ENCODE peak calls at places on chromosomes 16 and 17, in five cellular contexts. One of them, this sample, is unnamed. For H3K9me3, the result is how much of the 10 kb centered on the place peaks cover.

GRCh38 chr16:79213214-79213613 is 387.3 kb downstream of the MAF start:
- DNase-seq in A673: no peak
- DNase-seq in fibroblast of lung: no peak
- DNase-seq in hepatocyte: peak
- DNase-seq in H1: no peak
- DNase-seq in this sample: no peak

GRCh38 chr17:64332502-64332901 is 58.2 kb downstream of the PECAM1 start:
- DNase-seq in hepatocyte: no peak
- DNase-seq in H1: no peak
- DNase-seq in fibroblast of lung: no peak
- DNase-seq in A673: no peak
- DNase-seq in this sample: no peak

GRCh38 chr16:66304151-66304550 is 62.3 kb upstream of the CDH5 start:
- DNase-seq in H1: no peak
- DNase-seq in fibroblast of lung: no peak
- DNase-seq in hepatocyte: no peak
- DNase-seq in A673: no peak
- DNase-seq in this sample: no peak

GRCh38 chr16:70685061-70685937 is 554 bp downstream of the MTSS2 start:
- DNase-seq in A673: peak
- DNase-seq in H1: no peak
- DNase-seq in fibroblast of lung: no peak
- DNase-seq in hepatocyte: no peak
- DNase-seq in this sample: no peak

GRCh38 chr17:21013983-21014382 is 28.8 kb downstream of the USP22 start:
- DNase-seq in H1: no peak
- DNase-seq in hepatocyte: no peak
- DNase-seq in fibroblast of lung: no peak
- DNase-seq in A673: no peak
- DNase-seq in this sample: no peak

GRCh38 chr16:11319529-11320146 is 25.6 kb upstream of the RMI2 start:
- DNase-seq in hepatocyte: no peak
- DNase-seq in fibroblast of lung: no peak
- DNase-seq in H1: no peak
- DNase-seq in A673: peak
- DNase-seq in this sample: no peak

GRCh38 chr17:38870259-38871165 is 654 bp downstream of the LASP1 start:
- DNase-seq in A673: peak
- DNase-seq in hepatocyte: peak
- DNase-seq in H1: no peak
- DNase-seq in fibroblast of lung: peak
- DNase-seq in this sample: no peak

GRCh38 chr17:83015511-83015910 is 63.9 kb upstream of the METRNL start:
- DNase-seq in A673: no peak
- DNase-seq in H1: no peak
- DNase-seq in hepatocyte: no peak
- DNase-seq in fibroblast of lung: no peak
- DNase-seq in this sample: no peak

GRCh38 chr16:81198635-81199034 is 39.9 kb upstream of the BCO1 start:
- DNase-seq in H1: no peak
- DNase-seq in fibroblast of lung: no peak
- DNase-seq in A673: no peak
- DNase-seq in hepatocyte: no peak
- DNase-seq in this sample: no peak

GRCh38 chr17:4914009-4914408 is 11.1 kb upstream of the CHRNE start:
- DNase-seq in H1: no peak
- DNase-seq in fibroblast of lung: no peak
- DNase-seq in hepatocyte: no peak
- DNase-seq in A673: peak
- DNase-seq in this sample: no peak

GRCh38 chr17:561118-561517 is 153.5 kb downstream of the VPS53 start:
- DNase-seq in fibroblast of lung: peak
- DNase-seq in hepatocyte: no peak
- DNase-seq in A673: no peak
- DNase-seq in H1: no peak
- DNase-seq in this sample: no peak

GRCh38 chr16:1688807-1689560 is 10.9 kb downstream of the JPT2 start:
- DNase-seq in H1: no peak
- DNase-seq in fibroblast of lung: peak
- DNase-seq in hepatocyte: peak
- DNase-seq in A673: no peak
- DNase-seq in this sample: no peak

GRCh38 chr17:34443832-34444469 is 80.9 kb upstream of the CCL1 start:
- DNase-seq in fibroblast of lung: no peak
- DNase-seq in A673: no peak
- DNase-seq in hepatocyte: peak
- DNase-seq in H1: no peak
- DNase-seq in this sample: no peak

GRCh38 chr16:15052747-15053476 is 3.0 kb downstream of the NTAN1 start:
- DNase-seq in A673: no peak
- DNase-seq in H1: no peak
- DNase-seq in fibroblast of lung: no peak
- DNase-seq in hepatocyte: no peak
- DNase-seq in this sample: no peak

GRCh38 chr16:1002399-1003161 is 21.0 kb downstream of the SOX8 start:
- DNase-seq in A673: peak
- DNase-seq in fibroblast of lung: peak
- DNase-seq in hepatocyte: peak
- DNase-seq in H1: no peak
- DNase-seq in this sample: no peak

GRCh38 chr16:85431431-85432124 is 181.5 kb upstream of the GSE1 start:
- DNase-seq in H1: no peak
- DNase-seq in hepatocyte: no peak
- DNase-seq in fibroblast of lung: peak
- DNase-seq in A673: no peak
- DNase-seq in this sample: no peak

GRCh38 chr16:74501484-74502479 is 80.5 kb upstream of the CLEC18B start:
- DNase-seq in fibroblast of lung: peak
- DNase-seq in H1: no peak
- DNase-seq in hepatocyte: no peak
- DNase-seq in A673: peak
- DNase-seq in this sample: no peak

GRCh38 chr17:44464037-44464436 is 39.2 kb downstream of the GPATCH8 start:
- DNase-seq in H1: no peak
- DNase-seq in hepatocyte: no peak
- DNase-seq in A673: no peak
- DNase-seq in fibroblast of lung: peak
- DNase-seq in this sample: no peak

GRCh38 chr17:78488867-78489634 is 88.1 kb downstream of the DNAH17 start:
- DNase-seq in A673: no peak
- DNase-seq in hepatocyte: no peak
- DNase-seq in fibroblast of lung: no peak
- DNase-seq in H1: no peak
- DNase-seq in this sample: no peak

GRCh38 chr17:45145035-45145389 is 3.3 kb upstream of the HEXIM1 start:
- DNase-seq in fibroblast of lung: no peak
- DNase-seq in hepatocyte: no peak
- DNase-seq in A673: no peak
- DNase-seq in H1: no peak
- DNase-seq in this sample: no peak

GRCh38 chr17:82529914-82530300 is 10.4 kb downstream of the FOXK2 start:
- DNase-seq in fibroblast of lung: no peak
- DNase-seq in A673: no peak
- DNase-seq in H1: no peak
- DNase-seq in hepatocyte: no peak
- DNase-seq in this sample: no peak

GRCh38 chr17:5826384-5826783 is 242.1 kb upstream of the NLRP1 start:
- DNase-seq in hepatocyte: no peak
- DNase-seq in H1: no peak
- DNase-seq in fibroblast of lung: peak
- DNase-seq in A673: no peak
- DNase-seq in this sample: no peak

GRCh38 chr16:84460406-84461028 is 43.9 kb downstream of the MEAK7 start:
- DNase-seq in hepatocyte: no peak
- DNase-seq in fibroblast of lung: no peak
- DNase-seq in H1: no peak
- DNase-seq in A673: no peak
- DNase-seq in this sample: no peak

DNA sequence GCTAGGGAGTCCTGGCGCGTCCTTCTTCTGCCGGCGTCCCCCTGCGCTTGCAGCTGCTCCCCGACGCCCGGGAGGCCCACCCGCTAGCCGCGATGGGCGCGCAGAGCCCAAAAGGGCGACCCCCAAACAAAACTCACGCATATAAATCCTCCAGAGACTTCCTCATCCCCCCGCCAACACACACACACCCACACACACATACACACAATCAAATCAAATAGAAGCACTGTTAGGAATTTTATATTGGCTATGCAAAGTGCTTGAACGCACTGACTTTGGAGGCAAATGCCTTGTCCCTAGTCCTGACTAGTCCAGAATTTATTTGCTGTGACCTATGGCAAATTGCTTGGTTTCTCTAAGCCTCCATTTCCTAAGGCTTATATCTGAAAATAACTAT is 23.8 kb upstream of the CRYM start:
- DNase-seq in A673: no peak
- DNase-seq in H1: no peak
- DNase-seq in hepatocyte: no peak
- DNase-seq in fibroblast of lung: no peak
- DNase-seq in this sample: no peak
- TF ChIP-seq EZH2 in A673: no peak
- TF ChIP-seq EZH2 in H1: no peak
- TF ChIP-seq EZH2 in hepatocyte: no peak
- TF ChIP-seq EZH2 in fibroblast of lung: no peak
- TF ChIP-seq EZH2 in this sample: no peak

GRCh38 chr17:42852351-42852750 is 1.4 kb downstream of the AOC3 start:
- DNase-seq in H1: no peak
- DNase-seq in hepatocyte: no peak
- DNase-seq in A673: no peak
- DNase-seq in fibroblast of lung: no peak
- DNase-seq in this sample: no peak

GRCh38 chr17:42855048-42855596 is 4.1 kb downstream of the AOC3 start:
- DNase-seq in H1: no peak
- DNase-seq in A673: no peak
- DNase-seq in fibroblast of lung: no peak
- DNase-seq in hepatocyte: no peak
- DNase-seq in this sample: no peak

GRCh38 chr17:42853597-42853967 is 2.6 kb downstream of the AOC3 start:
- DNase-seq in fibroblast of lung: no peak
- DNase-seq in H1: no peak
- DNase-seq in A673: no peak
- DNase-seq in hepatocyte: no peak
- DNase-seq in this sample: no peak

GRCh38 chr17:42853004-42853403 is 2.0 kb downstream of the AOC3 start:
- DNase-seq in A673: no peak
- DNase-seq in fibroblast of lung: no peak
- DNase-seq in H1: no peak
- DNase-seq in hepatocyte: no peak
- DNase-seq in this sample: no peak

GRCh38 chr17:42853968-42854790 is 3.2 kb downstream of the AOC3 start:
- DNase-seq in A673: no peak
- DNase-seq in fibroblast of lung: no peak
- DNase-seq in H1: no peak
- DNase-seq in hepatocyte: no peak
- DNase-seq in this sample: no peak
- H3K4me3 ChIP-seq in A673: no peak
- H3K4me3 ChIP-seq in fibroblast of lung: no peak
- H3K4me3 ChIP-seq in H1: no peak
- H3K4me3 ChIP-seq in hepatocyte: no peak
- H3K4me3 ChIP-seq in this sample: no peak

GRCh38 chr16:3220839-3221238 is 14.1 kb downstream of the ZNF200 start:
- DNase-seq in fibroblast of lung: no peak
- DNase-seq in hepatocyte: no peak
- DNase-seq in H1: no peak
- DNase-seq in A673: no peak
- DNase-seq in this sample: no peak

GRCh38 chr16:3223913-3224515 is 10.9 kb downstream of the ZNF200 start:
- DNase-seq in fibroblast of lung: peak
- DNase-seq in hepatocyte: no peak
- DNase-seq in H1: no peak
- DNase-seq in A673: no peak
- DNase-seq in this sample: no peak
- H3K9me3 ChIP-seq in fibroblast of lung: under half
- H3K9me3 ChIP-seq in hepatocyte: half or more
- H3K9me3 ChIP-seq in H1: half or more
- H3K9me3 ChIP-seq in A673: half or more
- H3K9me3 ChIP-seq in this sample: under half

GRCh38 chr16:72991211-72991610 is 56.7 kb downstream of the ZFHX3 start:
- DNase-seq in hepatocyte: no peak
- DNase-seq in fibroblast of lung: peak
- DNase-seq in H1: no peak
- DNase-seq in A673: no peak
- DNase-seq in this sample: no peak
- TF ChIP-seq EZH2 in hepatocyte: no peak
- TF ChIP-seq EZH2 in fibroblast of lung: no peak
- TF ChIP-seq EZH2 in H1: no peak
- TF ChIP-seq EZH2 in A673: no peak
- TF ChIP-seq EZH2 in this sample: no peak

DNA sequence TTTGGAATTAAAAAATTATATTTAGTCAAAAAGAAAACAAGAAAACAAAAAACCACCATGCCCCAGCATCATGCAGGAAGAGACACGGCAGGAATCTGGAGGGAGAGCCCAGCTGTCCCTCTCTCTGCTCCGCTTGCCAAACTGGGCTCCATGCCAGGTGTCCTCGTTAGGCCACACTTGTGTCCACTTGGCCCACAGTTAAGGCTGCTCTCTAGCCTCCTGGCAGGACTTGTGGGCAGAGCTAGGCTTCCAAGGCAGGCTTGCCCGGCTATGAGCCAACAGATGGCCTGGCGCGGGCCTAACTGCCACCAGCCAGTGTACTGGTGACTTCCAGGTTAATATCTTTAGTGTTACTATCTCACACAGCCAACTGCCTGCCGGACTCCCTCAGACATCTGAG is 10.6 kb downstream of the ATP6V0D1 start:
- DNase-seq in fibroblast of lung: no peak
- DNase-seq in A673: no peak
- DNase-seq in hepatocyte: no peak
- DNase-seq in H1: no peak
- DNase-seq in this sample: no peak
- H3K4me3 ChIP-seq in fibroblast of lung: no peak
- H3K4me3 ChIP-seq in A673: no peak
- H3K4me3 ChIP-seq in hepatocyte: no peak
- H3K4me3 ChIP-seq in H1: no peak
- H3K4me3 ChIP-seq in this sample: no peak

GRCh38 chr16:58638148-58639036 is 8.8 kb upstream of the CNOT1 start:
- DNase-seq in A673: peak
- DNase-seq in fibroblast of lung: peak
- DNase-seq in H1: peak
- DNase-seq in hepatocyte: peak
- DNase-seq in this sample: no peak
- H3K9me3 ChIP-seq in A673: under half
- H3K9me3 ChIP-seq in fibroblast of lung: under half
- H3K9me3 ChIP-seq in H1: under half
- H3K9me3 ChIP-seq in hepatocyte: under half
- H3K9me3 ChIP-seq in this sample: under half

DNA sequence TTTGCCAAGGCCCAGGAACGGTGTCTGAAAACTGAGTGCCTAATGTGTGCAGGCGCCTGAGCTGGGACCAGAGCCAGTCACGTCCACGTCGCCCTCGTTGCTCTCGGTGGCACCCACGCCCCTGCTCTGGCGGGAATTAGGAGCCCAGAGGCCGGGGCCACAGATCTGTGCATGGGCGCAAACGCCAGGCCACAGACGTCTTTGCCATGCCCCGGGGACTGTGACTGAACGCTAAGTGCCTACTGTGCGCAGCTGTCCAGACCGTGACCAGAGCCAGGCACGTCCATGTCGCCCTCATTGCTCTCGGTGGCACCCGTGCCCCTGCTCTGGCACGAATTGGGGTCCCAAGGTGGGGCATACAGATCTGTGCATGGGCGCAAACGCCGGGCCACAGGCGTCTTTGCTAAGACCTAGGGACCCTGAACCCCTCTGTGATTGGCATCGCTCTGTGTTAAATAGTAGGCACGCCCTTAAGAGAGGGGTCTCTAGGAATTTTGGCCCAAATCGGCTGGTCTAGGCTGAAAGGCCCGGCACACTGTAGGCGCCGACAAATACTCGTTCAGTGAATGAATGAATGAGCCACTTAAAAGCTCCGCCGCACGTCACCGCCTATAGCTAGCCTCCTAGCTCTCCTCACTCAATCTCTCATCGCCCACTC is 830 bp upstream of the UBALD1 start:
- DNase-seq in fibroblast of lung: no peak
- DNase-seq in hepatocyte: no peak
- DNase-seq in H1: no peak
- DNase-seq in A673: no peak
- DNase-seq in this sample: no peak
- TF ChIP-seq EZH2 in fibroblast of lung: no peak
- TF ChIP-seq EZH2 in hepatocyte: no peak
- TF ChIP-seq EZH2 in H1: no peak
- TF ChIP-seq EZH2 in A673: no peak
- TF ChIP-seq EZH2 in this sample: no peak

This sample was measured in SK-N-MC.